ENCODE peak calls at places on chromosomes 2 and 18, in seven cellular contexts. One of them, this sample, is unnamed.

GRCh38 chr2:39127973-39128372 is 7.1 kb upstream of the SOS1 start:
- DNase-seq in ecto neural progenitor cell: no peak
- DNase-seq in cardiac fibroblast: peak
- DNase-seq in CD8-positive, alpha-beta T cell: peak
- DNase-seq in T follicular helper cell: no peak
- DNase-seq in renal cortical epithelial cell: no peak
- DNase-seq in brain microvascular endothelial cell: no peak
- DNase-seq in this sample: no peak

GRCh38 chr2:33617989-33618388 is 18.9 kb upstream of the FAM98A start:
- DNase-seq in ecto neural progenitor cell: no peak
- DNase-seq in cardiac fibroblast: no peak
- DNase-seq in CD8-positive, alpha-beta T cell: no peak
- DNase-seq in T follicular helper cell: no peak
- DNase-seq in renal cortical epithelial cell: peak
- DNase-seq in brain microvascular endothelial cell: no peak
- DNase-seq in this sample: no peak

GRCh38 chr2:46400041-46400440 is 79.3 kb upstream of the TMEM247 start:
- DNase-seq in ecto neural progenitor cell: no peak
- DNase-seq in cardiac fibroblast: no peak
- DNase-seq in CD8-positive, alpha-beta T cell: no peak
- DNase-seq in T follicular helper cell: no peak
- DNase-seq in renal cortical epithelial cell: no peak
- DNase-seq in brain microvascular endothelial cell: no peak
- DNase-seq in this sample: no peak

GRCh38 chr2:37875332-37875976 is 49.6 kb upstream of the RMDN2 start:
- DNase-seq in ecto neural progenitor cell: peak
- DNase-seq in cardiac fibroblast: no peak
- DNase-seq in CD8-positive, alpha-beta T cell: no peak
- DNase-seq in T follicular helper cell: no peak
- DNase-seq in renal cortical epithelial cell: no peak
- DNase-seq in brain microvascular endothelial cell: no peak
- DNase-seq in this sample: no peak

GRCh38 chr2:233972941-233973575 is 55.9 kb downstream of the TRPM8 start:
- DNase-seq in ecto neural progenitor cell: no peak
- DNase-seq in cardiac fibroblast: no peak
- DNase-seq in CD8-positive, alpha-beta T cell: no peak
- DNase-seq in T follicular helper cell: no peak
- DNase-seq in renal cortical epithelial cell: peak
- DNase-seq in brain microvascular endothelial cell: no peak
- DNase-seq in this sample: no peak

GRCh38 chr18:8860845-8861642 is 155.7 kb downstream of the MTCL1 start:
- DNase-seq in ecto neural progenitor cell: no peak
- DNase-seq in cardiac fibroblast: no peak
- DNase-seq in CD8-positive, alpha-beta T cell: no peak
- DNase-seq in T follicular helper cell: no peak
- DNase-seq in renal cortical epithelial cell: no peak
- DNase-seq in brain microvascular endothelial cell: no peak
- DNase-seq in this sample: no peak

GRCh38 chr2:163681765-163682164 is 54.0 kb downstream of the FIGN start:
- DNase-seq in ecto neural progenitor cell: no peak
- DNase-seq in cardiac fibroblast: peak
- DNase-seq in CD8-positive, alpha-beta T cell: no peak
- DNase-seq in T follicular helper cell: no peak
- DNase-seq in renal cortical epithelial cell: no peak
- DNase-seq in brain microvascular endothelial cell: no peak
- DNase-seq in this sample: no peak

GRCh38 chr18:10410472-10411300 is 43.7 kb upstream of the APCDD1 start:
- DNase-seq in ecto neural progenitor cell: no peak
- DNase-seq in cardiac fibroblast: no peak
- DNase-seq in CD8-positive, alpha-beta T cell: no peak
- DNase-seq in T follicular helper cell: no peak
- DNase-seq in renal cortical epithelial cell: peak
- DNase-seq in brain microvascular endothelial cell: no peak
- DNase-seq in this sample: no peak

GRCh38 chr2:150938586-150938985 is 323.1 kb downstream of the RBM43 start:
- DNase-seq in ecto neural progenitor cell: no peak
- DNase-seq in cardiac fibroblast: no peak
- DNase-seq in CD8-positive, alpha-beta T cell: no peak
- DNase-seq in T follicular helper cell: no peak
- DNase-seq in renal cortical epithelial cell: peak
- DNase-seq in brain microvascular endothelial cell: no peak
- DNase-seq in this sample: no peak

GRCh38 chr18:23977709-23978483 is 36.7 kb upstream of the TTC39C start:
- DNase-seq in ecto neural progenitor cell: no peak
- DNase-seq in cardiac fibroblast: peak
- DNase-seq in CD8-positive, alpha-beta T cell: no peak
- DNase-seq in T follicular helper cell: peak
- DNase-seq in renal cortical epithelial cell: no peak
- DNase-seq in brain microvascular endothelial cell: no peak
- DNase-seq in this sample: no peak

GRCh38 chr2:199470672-199471442 is 13.1 kb upstream of the SATB2 start:
- DNase-seq in ecto neural progenitor cell: peak
- DNase-seq in cardiac fibroblast: no peak
- DNase-seq in CD8-positive, alpha-beta T cell: no peak
- DNase-seq in T follicular helper cell: no peak
- DNase-seq in renal cortical epithelial cell: no peak
- DNase-seq in brain microvascular endothelial cell: no peak
- DNase-seq in this sample: peak

GRCh38 chr18:47485221-47485797 is 233.8 kb upstream of the SKOR2 start:
- DNase-seq in ecto neural progenitor cell: no peak
- DNase-seq in cardiac fibroblast: no peak
- DNase-seq in CD8-positive, alpha-beta T cell: no peak
- DNase-seq in T follicular helper cell: no peak
- DNase-seq in renal cortical epithelial cell: no peak
- DNase-seq in brain microvascular endothelial cell: no peak
- DNase-seq in this sample: no peak

GRCh38 chr2:127174176-127174575 is 45.9 kb downstream of the CYP27C1 start:
- DNase-seq in ecto neural progenitor cell: no peak
- DNase-seq in cardiac fibroblast: peak
- DNase-seq in CD8-positive, alpha-beta T cell: no peak
- DNase-seq in T follicular helper cell: no peak
- DNase-seq in renal cortical epithelial cell: no peak
- DNase-seq in brain microvascular endothelial cell: peak
- DNase-seq in this sample: no peak

GRCh38 chr2:66561645-66562336 is 126.9 kb downstream of the MEIS1 start:
- DNase-seq in ecto neural progenitor cell: no peak
- DNase-seq in cardiac fibroblast: peak
- DNase-seq in CD8-positive, alpha-beta T cell: no peak
- DNase-seq in T follicular helper cell: no peak
- DNase-seq in renal cortical epithelial cell: peak
- DNase-seq in brain microvascular endothelial cell: no peak
- DNase-seq in this sample: no peak

GRCh38 chr2:180675170-180675569 is 305.2 kb upstream of the UBE2E3 start:
- DNase-seq in ecto neural progenitor cell: no peak
- DNase-seq in cardiac fibroblast: no peak
- DNase-seq in CD8-positive, alpha-beta T cell: no peak
- DNase-seq in T follicular helper cell: no peak
- DNase-seq in renal cortical epithelial cell: no peak
- DNase-seq in brain microvascular endothelial cell: no peak
- DNase-seq in this sample: no peak